ENCODE peak calls at places on chromosomes 12 and 14, in eight cellular contexts. R is GM12892; B is SW480; I is GM12865; P is left lung; H is T-cell; Y is activated naive CD4-positive, alpha-beta T cell treated with Interleukin-2 at 50 U/mL for 16 hours; Z is activated T-cell treated with anti-CD3 and anti-CD28 coated beads for 4 hours. M is an unnamed sample.

GRCh38 chr12:94941440-94941862 is 62.0 kb downstream of the NDUFA12 start:
- DNase-seq in R (no peak), B (no peak), I (peak; percentile 54), P (peak; percentile 37), H (peak; percentile 59), Y (peak; percentile 60), Z (peak; percentile 10), M (no peak)

GRCh38 chr14:90740946-90741681 is 75.1 kb downstream of the TTC7B start:
- DNase-seq in R (no peak), B (no peak), I (no peak), P (no peak), H (no peak), Y (no peak), Z (no peak), M (no peak)

GRCh38 chr12:9039397-9039977 is 50.1 kb downstream of the KLRG1 start:
- DNase-seq in R (no peak), B (peak; percentile 75), I (peak; percentile 55), P (no peak), H (no peak), Y (no peak), Z (no peak), M (peak; percentile 52)

GRCh38 chr12:2998789-2999264 is 39.6 kb downstream of the TEAD4 start:
- DNase-seq in R (no peak), B (no peak), I (no peak), P (no peak), H (no peak), Y (no peak), Z (no peak), M (no peak)

GRCh38 chr14:45252356-45253069 is 489 bp downstream of the MIS18BP1 start:
- DNase-seq in R (no peak), B (peak; percentile 11), I (peak; percentile 47), P (no peak), H (no peak), Y (no peak), Z (no peak), M (no peak)

GRCh38 chr12:123938679-123939480 is 33.8 kb downstream of the CCDC92 start:
- DNase-seq in R (no peak), B (no peak), I (no peak), P (peak; percentile 25), H (no peak), Y (no peak), Z (no peak), M (no peak)

GRCh38 chr14:31950760-31951637 is 126.1 kb upstream of the ARHGAP5 start:
- DNase-seq in R (no peak), B (peak; percentile 81), I (no peak), P (peak; percentile 68), H (no peak), Y (no peak), Z (no peak), M (no peak)

GRCh38 chr14:73786632-73786941 is 65.0 kb upstream of the PTGR2 start:
- DNase-seq in R (no peak), B (peak; percentile 49), I (peak; percentile 68), P (peak; percentile 65), H (no peak), Y (no peak), Z (no peak), M (no peak)

GRCh38 chr14:54420478-54421116 is 20.6 kb downstream of the CNIH1 start:
- DNase-seq in R (no peak), B (peak; percentile 24), I (no peak), P (no peak), H (no peak), Y (no peak), Z (no peak), M (no peak)

GRCh38 chr12:114355389-114356088 is 50.4 kb downstream of the TBX5 start:
- DNase-seq in R (no peak), B (no peak), I (peak; percentile 21), P (no peak), H (no peak), Y (no peak), Z (no peak), M (no peak)

GRCh38 chr14:94054401-94054800 is 26.6 kb downstream of the DDX24 start:
- DNase-seq in R (no peak), B (no peak), I (no peak), P (no peak), H (no peak), Y (no peak), Z (no peak), M (no peak)

GRCh38 chr14:21263284-21264024 is 5.8 kb downstream of the HNRNPC start:
- DNase-seq in R (no peak), B (no peak), I (no peak), P (no peak), H (no peak), Y (no peak), Z (no peak), M (no peak)

GRCh38 chr14:75831971-75832370 is 149.8 kb downstream of the TGFB3 start:
- DNase-seq in R (no peak), B (peak; percentile 38), I (no peak), P (peak; percentile 51), H (no peak), Y (no peak), Z (no peak), M (no peak)

GRCh38 chr12:27394676-27395075 is 51.9 kb upstream of the SMCO2 start:
- DNase-seq in R (no peak), B (no peak), I (no peak), P (no peak), H (no peak), Y (no peak), Z (no peak), M (no peak)

GRCh38 chr14:75440733-75441474 is 13.1 kb downstream of the JDP2 start:
- DNase-seq in R (no peak), B (no peak), I (no peak), P (peak; percentile 60), H (no peak), Y (no peak), Z (no peak), M (no peak)

GRCh38 chr14:90759370-90760054 is 56.7 kb downstream of the TTC7B start:
- DNase-seq in R (no peak), B (no peak), I (peak; percentile 61), P (no peak), H (peak; percentile 37), Y (no peak), Z (no peak), M (peak; percentile 47)

GRCh38 chr14:75273272-75274044 is 5.2 kb upstream of the FOS start:
- DNase-seq in R (no peak), B (no peak), I (no peak), P (peak; percentile 48), H (no peak), Y (no peak), Z (no peak), M (no peak)

GRCh38 chr14:105883066-105884005 is 357.0 kb downstream of the TMEM121 start:
- DNase-seq in R (no peak), B (no peak), I (no peak), P (peak; percentile 22), H (no peak), Y (no peak), Z (no peak), M (no peak)

GRCh38 chr12:65775720-65776119 is 48.6 kb upstream of the HMGA2 start:
- DNase-seq in R (no peak), B (no peak), I (no peak), P (no peak), H (no peak), Y (no peak), Z (no peak), M (no peak)

GRCh38 chr12:110744176-110744575 is 1.5 kb upstream of the PPP1CC start:
- DNase-seq in R (no peak), B (peak; percentile 52), I (no peak), P (no peak), H (no peak), Y (no peak), Z (no peak), M (no peak)

GRCh38 chr14:21749306-21749868 is 75.8 kb upstream of the OR4E1 start:
- DNase-seq in R (no peak), B (no peak), I (no peak), P (no peak), H (peak; percentile 32), Y (no peak), Z (no peak), M (no peak)

GRCh38 chr14:106185837-106186233 is 659.5 kb downstream of the TMEM121 start:
- DNase-seq in R (no peak), B (no peak), I (peak; percentile 5), P (no peak), H (peak; percentile 65), Y (peak; percentile 68), Z (peak; percentile 59), M (no peak)

GRCh38 chr14:74551431-74551830 is 57.9 kb downstream of the ISCA2 start:
- DNase-seq in R (no peak), B (no peak), I (no peak), P (no peak), H (no peak), Y (no peak), Z (no peak), M (no peak)

GRCh38 chr14:63852271-63852816 is 460 bp upstream of the SYNE2 start:
- DNase-seq in R (peak; percentile 29), B (peak; percentile 33), I (peak; percentile 30), P (no peak), H (no peak), Y (no peak), Z (no peak), M (no peak)

GRCh38 chr12:13135336-13136178 is 32.1 kb upstream of the GSG1 start:
- DNase-seq in R (no peak), B (peak; percentile 43), I (no peak), P (peak; percentile 89), H (no peak), Y (no peak), Z (no peak), M (no peak)

GRCh38 chr12:14399871-14400270 is 34.4 kb downstream of the ATF7IP start:
- DNase-seq in R (no peak), B (no peak), I (peak; percentile 38), P (no peak), H (no peak), Y (no peak), Z (no peak), M (no peak)

GRCh38 chr12:2023365-2023764 is 19.1 kb upstream of the DCP1B start:
- DNase-seq in R (no peak), B (no peak), I (no peak), P (no peak), H (no peak), Y (no peak), Z (no peak), M (no peak)

GRCh38 chr14:95518045-95518751 is 1.7 kb upstream of the SYNE3 start:
- DNase-seq in R (no peak), B (no peak), I (peak; percentile 68), P (no peak), H (no peak), Y (no peak), Z (no peak), M (no peak)

GRCh38 chr14:34322940-34323418 is 139.1 kb downstream of the SPTSSA start:
- DNase-seq in R (peak; percentile 49), B (peak; percentile 55), I (peak; percentile 78), P (peak; percentile 56), H (peak; percentile 33), Y (peak; percentile 74), Z (peak; percentile 61), M (peak; percentile 32)

GRCh38 chr14:74302160-74302628 is 540 bp downstream of the ABCD4 start:
- DNase-seq in R (no peak), B (peak; percentile 83), I (peak; percentile 66), P (no peak), H (no peak), Y (peak; percentile 11), Z (peak; percentile 11), M (peak; percentile 11)

GRCh38 chr12:22356231-22356630 is 21.7 kb upstream of the ST8SIA1 start:
- DNase-seq in R (no peak), B (no peak), I (no peak), P (no peak), H (no peak), Y (no peak), Z (no peak), M (no peak)

GRCh38 chr14:35121026-35121886 is 534 bp downstream of the PPP2R3C start:
- DNase-seq in R (no peak), B (no peak), I (peak; percentile 24), P (no peak), H (no peak), Y (peak; percentile 20), Z (no peak), M (no peak)

GRCh38 chr14:60532442-60532841 is 23.5 kb downstream of the SIX6 start:
- DNase-seq in R (no peak), B (no peak), I (no peak), P (no peak), H (no peak), Y (no peak), Z (no peak), M (no peak)

GRCh38 chr14:94775082-94775874 is 5.4 kb upstream of the GSC start:
- DNase-seq in R (no peak), B (no peak), I (no peak), P (no peak), H (no peak), Y (no peak), Z (no peak), M (no peak)